ENCODE peak calls at places on chromosomes 11 and 22, in nine cellular contexts. Z is effector CD8-positive, alpha-beta T cell; E is MM.1S; R is fibroblast of pulmonary artery; U is choroid plexus epithelial cell; Q is dorsolateral prefrontal cortex; K is heart left ventricle; T is AG09319; B is NCI-H1105 treated with DMSO at 0.1 percent for 48 hours. L is an unnamed sample.
A peak's percentile ranks its signal among the peaks of the same experiment; 100 is the strongest.

GRCh38 chr11:17753153-17753552 is 18.6 kb downstream of the KCNC1 start:
- DNase-seq in Z (no peak), E (no peak), R (no peak), U (no peak), Q (no peak), K (peak; percentile 18), T (no peak), B (no peak), L (no peak)

GRCh38 chr11:76096552-76096951 is 109.8 kb downstream of the WNT11 start:
- DNase-seq in Z (no peak), E (no peak), R (no peak), U (no peak), Q (no peak), K (no peak), T (no peak), B (no peak), L (no peak)

GRCh38 chr11:37963440-37963839 is 1365.4 kb upstream of the RAG2 start:
- DNase-seq in Z (no peak), E (no peak), R (no peak), U (no peak), Q (no peak), K (no peak), T (no peak), B (no peak), L (no peak)

GRCh38 chr22:30002861-30003489 is 77.3 kb upstream of the HORMAD2 start:
- DNase-seq in Z (no peak), E (no peak), R (no peak), U (no peak), Q (no peak), K (no peak), T (no peak), B (no peak), L (no peak)

GRCh38 chr11:86955111-86955673 is at the start of gene FZD4:
- DNase-seq in Z (no peak), E (peak; percentile 91), R (peak; percentile 90), U (peak; percentile 91), Q (peak; percentile 85), K (peak; percentile 95), T (peak; percentile 72), B (peak; percentile 83), L (no peak)

GRCh38 chr22:40898850-40899357 is 37.0 kb upstream of the DNAJB7 start:
- DNase-seq in Z (no peak), E (peak; percentile 75), R (peak; percentile 73), U (peak; percentile 80), Q (no peak), K (no peak), T (peak; percentile 15), B (peak; percentile 52), L (no peak)

GRCh38 chr11:121550247-121551132 is 97.7 kb upstream of the SORL1-AS1 start:
- DNase-seq in Z (no peak), E (no peak), R (no peak), U (no peak), Q (no peak), K (no peak), T (no peak), B (no peak), L (peak; percentile 14)

GRCh38 chr11:75328426-75329277 is 22.8 kb downstream of the ARRB1 start:
- DNase-seq in Z (peak; percentile 22), E (no peak), R (peak; percentile 82), U (peak; percentile 83), Q (peak; percentile 76), K (peak; percentile 79), T (no peak), B (peak; percentile 66), L (no peak)

GRCh38 chr11:121416909-121417567 is 35.1 kb upstream of the SORL1 start:
- DNase-seq in Z (no peak), E (no peak), R (peak; percentile 94), U (peak; percentile 90), Q (peak; percentile 28), K (peak; percentile 90), T (peak; percentile 84), B (peak; percentile 47), L (peak; percentile 95)

GRCh38 chr11:60867871-60868681 is 734 bp downstream of the ZP1 start:
- DNase-seq in Z (no peak), E (no peak), R (no peak), U (no peak), Q (no peak), K (peak; percentile 6), T (no peak), B (no peak), L (no peak)

GRCh38 chr11:27468209-27468608 is 4.4 kb downstream of the LGR4 start:
- DNase-seq in Z (no peak), E (no peak), R (peak; percentile 93), U (peak; percentile 84), Q (no peak), K (no peak), T (no peak), B (no peak), L (no peak)

GRCh38 chr11:70730411-70730810 is 332.1 kb downstream of the CTTN start:
- DNase-seq in Z (no peak), E (no peak), R (no peak), U (no peak), Q (no peak), K (no peak), T (no peak), B (no peak), L (no peak)

GRCh38 chr11:11476971-11477645 is 124.1 kb upstream of the CSNK2A3 start:
- DNase-seq in Z (no peak), E (no peak), R (no peak), U (no peak), Q (no peak), K (no peak), T (no peak), B (no peak), L (no peak)

GRCh38 chr22:33105501-33105911 is 47.3 kb upstream of the SYN3 start:
- DNase-seq in Z (no peak), E (no peak), R (peak; percentile 38), U (no peak), Q (peak; percentile 56), K (no peak), T (peak; percentile 16), B (no peak), L (no peak)

GRCh38 chr11:57762235-57762866 is 749 bp downstream of the CTNND1 start:
- DNase-seq in Z (no peak), E (no peak), R (no peak), U (no peak), Q (no peak), K (no peak), T (no peak), B (peak; percentile 28), L (no peak)

GRCh38 chr11:67033661-67034166 is 10.8 kb downstream of the SYT12 start:
- DNase-seq in Z (no peak), E (no peak), R (peak; percentile 85), U (peak; percentile 98), Q (peak; percentile 58), K (no peak), T (peak; percentile 86), B (no peak), L (no peak)

GRCh38 chr11:10301656-10302293 is 3.1 kb upstream of the ADM start:
- DNase-seq in Z (no peak), E (no peak), R (peak; percentile 72), U (peak; percentile 87), Q (no peak), K (no peak), T (no peak), B (no peak), L (no peak)

L was measured in esophagus muscularis mucosa.